ENCODE peak calls at places on chromosome 7, in six cellular contexts. L is WTC11, T is HCT116, J is HepG2, A is K562, C is GM12878. B is an unnamed sample.

GRCh38 chr7:150382123-150382843 is 3.2 kb downstream of the ZNF775 start:
- DNase-seq in L (peak), T (no peak), J (no peak), A (no peak), C (no peak), B (no peak)

GRCh38 chr7:7212612-7213011 is 30.3 kb downstream of the C1GALT1 start:
- DNase-seq in L (no peak), T (no peak), J (peak), A (no peak), C (no peak), B (no peak)

GRCh38 chr7:144134116-144134515 is 11.1 kb downstream of the OR2A14 start:
- DNase-seq in L (no peak), T (no peak), J (no peak), A (no peak), C (no peak), B (no peak)

GRCh38 chr7:130910949-130911944 is 177.2 kb upstream of the KLF14 start:
- DNase-seq in L (no peak), T (no peak), J (peak), A (peak), C (no peak), B (no peak)

GRCh38 chr7:123533929-123534382 is 439 bp downstream of the IQUB start:
- DNase-seq in L (no peak), T (no peak), J (no peak), A (no peak), C (no peak), B (no peak)

GRCh38 chr7:133040617-133041016 is 41.3 kb downstream of the CHCHD3 start:
- DNase-seq in L (no peak), T (no peak), J (no peak), A (no peak), C (no peak), B (no peak)

GRCh38 chr7:104982773-104983619 is 31.0 kb upstream of the KMT2E start:
- DNase-seq in L (no peak), T (no peak), J (no peak), A (no peak), C (no peak), B (no peak)

GRCh38 chr7:105429746-105430612 is 41.3 kb upstream of the SRPK2 start:
- DNase-seq in L (peak), T (peak), J (peak), A (no peak), C (no peak), B (no peak)

GRCh38 chr7:15757041-15757995 is 70.8 kb upstream of the MEOX2 start:
- DNase-seq in L (no peak), T (no peak), J (no peak), A (no peak), C (no peak), B (no peak)

GRCh38 chr7:104823177-104823576 is 190.8 kb upstream of the KMT2E start:
- DNase-seq in L (no peak), T (no peak), J (no peak), A (no peak), C (no peak), B (no peak)

GRCh38 chr7:116692599-116693308 is 20.8 kb downstream of the MET start:
- DNase-seq in L (no peak), T (peak), J (no peak), A (no peak), C (no peak), B (no peak)

GRCh38 chr7:100685049-100685605 is 8.9 kb downstream of the GIGYF1 start:
- DNase-seq in L (no peak), T (no peak), J (no peak), A (peak), C (no peak), B (no peak)

GRCh38 chr7:34034728-34035127 is 129.4 kb downstream of the BMPER start:
- DNase-seq in L (no peak), T (no peak), J (no peak), A (no peak), C (no peak), B (no peak)

GRCh38 chr7:87413951-87414381 is 61.5 kb downstream of the ABCB4 start:
- DNase-seq in L (no peak), T (no peak), J (no peak), A (no peak), C (no peak), B (no peak)

GRCh38 chr7:78588393-78588792 is 789.8 kb downstream of the PHTF2 start:
- DNase-seq in L (no peak), T (no peak), J (no peak), A (no peak), C (no peak), B (no peak)

GRCh38 chr7:134962270-134962669 is 24.0 kb upstream of the AGBL3 start:
- DNase-seq in L (no peak), T (no peak), J (no peak), A (no peak), C (no peak), B (no peak)

GRCh38 chr7:157544980-157545680 is 208.3 kb downstream of the DNAJB6 start:
- DNase-seq in L (peak), T (no peak), J (no peak), A (no peak), C (no peak), B (no peak)

GRCh38 chr7:35623381-35623780 is 71.6 kb downstream of the HERPUD2 start:
- DNase-seq in L (no peak), T (no peak), J (no peak), A (no peak), C (no peak), B (no peak)

GRCh38 chr7:27154369-27154768 is 2.0 kb upstream of the HOXA3 start:
- DNase-seq in L (no peak), T (no peak), J (no peak), A (no peak), C (no peak), B (no peak)

GRCh38 chr7:115249080-115249479 is 327.2 kb downstream of the MDFIC start:
- DNase-seq in L (no peak), T (no peak), J (no peak), A (no peak), C (no peak), B (no peak)

GRCh38 chr7:5422324-5423271 is 1.0 kb downstream of the TNRC18 start:
- DNase-seq in L (no peak), T (no peak), J (peak), A (peak), C (no peak), B (peak)

GRCh38 chr7:101671783-101672356 is 42.8 kb upstream of the MYL10 start:
- DNase-seq in L (no peak), T (no peak), J (no peak), A (no peak), C (no peak), B (no peak)

GRCh38 chr7:89607797-89608196 is 546.5 kb upstream of the STEAP1 start:
- DNase-seq in L (no peak), T (no peak), J (no peak), A (no peak), C (no peak), B (no peak)

GRCh38 chr7:47422631-47423030 is 159.3 kb downstream of the TNS3 start:
- DNase-seq in L (no peak), T (no peak), J (no peak), A (no peak), C (no peak), B (no peak)
- TF ChIP-seq ATF3 in L (no peak), T (no peak), J (no peak), A (no peak), C (no peak), B (no peak)

GRCh38 chr7:47535704-47536628 is 45.9 kb downstream of the TNS3 start:
- DNase-seq in L (no peak), T (no peak), J (peak), A (no peak), C (no peak), B (no peak)
- TF ChIP-seq ATF3 in L (no peak), T (no peak), J (no peak), A (no peak), C (no peak), B (no peak)

DNA sequence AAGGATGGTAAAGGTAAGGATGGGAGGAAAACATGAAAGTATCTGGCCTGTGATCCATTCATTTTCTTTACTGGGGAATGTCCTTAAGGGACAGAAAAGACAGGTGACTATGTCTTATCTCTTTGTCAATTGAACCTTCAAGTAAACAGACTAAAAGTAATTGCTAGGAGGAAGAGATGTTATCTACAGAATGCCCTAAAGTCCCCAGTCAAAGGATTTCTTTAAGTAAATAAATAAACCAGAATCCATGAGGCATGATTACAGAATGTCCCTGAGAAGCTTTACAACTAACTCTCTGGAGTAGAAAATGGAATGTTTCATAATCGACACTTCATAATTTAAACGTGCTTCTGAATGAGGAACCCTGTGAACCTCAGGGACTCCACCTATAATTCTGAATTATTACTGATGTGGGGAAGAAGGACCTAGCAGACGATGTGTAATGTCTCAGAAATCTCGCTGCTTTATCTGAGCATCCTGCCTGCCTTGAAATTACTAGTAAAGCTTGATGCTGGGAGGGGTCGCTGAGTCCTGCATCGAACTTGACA is 187.9 kb upstream of the IMMP2L start:
- DNase-seq in L (no peak), T (no peak), J (no peak), A (no peak), C (no peak), B (no peak)
- TF ChIP-seq ATF3 in L (no peak), T (no peak), J (no peak), A (no peak), C (no peak), B (no peak)

GRCh38 chr7:4015371-4015770 is 666.7 kb upstream of the FOXK1 start:
- DNase-seq in L (no peak), T (no peak), J (no peak), A (no peak), C (no peak), B (no peak)
- TF ChIP-seq ATF3 in L (no peak), T (no peak), J (no peak), A (no peak), C (no peak), B (no peak)

GRCh38 chr7:42096681-42097637 is 140.1 kb downstream of the GLI3 start:
- DNase-seq in L (no peak), T (no peak), J (no peak), A (no peak), C (no peak), B (no peak)
- TF ChIP-seq ATF3 in L (no peak), T (no peak), J (no peak), A (no peak), C (no peak), B (no peak)

GRCh38 chr7:22563621-22564241 is 63.7 kb upstream of the STEAP1B start:
- DNase-seq in L (peak), T (no peak), J (no peak), A (no peak), C (no peak), B (no peak)
- TF ChIP-seq ATF3 in L (no peak), T (no peak), J (no peak), A (no peak), C (no peak), B (no peak)

B was measured in H1.